ENCODE peak calls at places on chromosome 11, in seven cellular contexts. U, P, X, Y, C, E and J are unnamed samples. For H3K4me1, the result is how much of the 10 kb centered on the place peaks cover.

GRCh38 chr11:6862961-6863360 is at the start of gene OR10A2:
- DNase-seq in U (no peak), P (no peak), X (no peak), Y (no peak), C (no peak), E (no peak), J (no peak)

GRCh38 chr11:20047755-20048154 is 112.5 kb downstream of the DBX1 start:
- DNase-seq in U (no peak), P (no peak), X (no peak), Y (no peak), C (no peak), E (no peak), J (no peak)

GRCh38 chr11:112227471-112227870 is 1.2 kb downstream of the PTS start:
- DNase-seq in U (no peak), P (no peak), X (no peak), Y (no peak), C (no peak), E (no peak), J (no peak)

GRCh38 chr11:24239016-24239720 is 257.7 kb upstream of the LUZP2 start:
- DNase-seq in U (no peak), P (no peak), X (no peak), Y (no peak), C (no peak), E (peak), J (no peak)

GRCh38 chr11:133579165-133580031 is 47.1 kb upstream of the OPCML start:
- DNase-seq in U (no peak), P (no peak), X (no peak), Y (no peak), C (no peak), E (no peak), J (no peak)

GRCh38 chr11:95912902-95913560 is 10.9 kb downstream of the MTMR2 start:
- DNase-seq in U (no peak), P (no peak), X (no peak), Y (no peak), C (no peak), E (no peak), J (no peak)

GRCh38 chr11:103537904-103538502 is 428.8 kb downstream of the DYNC2H1 start:
- DNase-seq in U (no peak), P (no peak), X (no peak), Y (no peak), C (no peak), E (no peak), J (no peak)

GRCh38 chr11:106691807-106692365 is 326.4 kb downstream of the GUCY1A2 start:
- DNase-seq in U (no peak), P (no peak), X (no peak), Y (no peak), C (no peak), E (no peak), J (no peak)

GRCh38 chr11:65591939-65592814 is 3.4 kb downstream of the KCNK7 start:
- DNase-seq in U (no peak), P (peak), X (peak), Y (no peak), C (no peak), E (no peak), J (no peak)

DNA sequence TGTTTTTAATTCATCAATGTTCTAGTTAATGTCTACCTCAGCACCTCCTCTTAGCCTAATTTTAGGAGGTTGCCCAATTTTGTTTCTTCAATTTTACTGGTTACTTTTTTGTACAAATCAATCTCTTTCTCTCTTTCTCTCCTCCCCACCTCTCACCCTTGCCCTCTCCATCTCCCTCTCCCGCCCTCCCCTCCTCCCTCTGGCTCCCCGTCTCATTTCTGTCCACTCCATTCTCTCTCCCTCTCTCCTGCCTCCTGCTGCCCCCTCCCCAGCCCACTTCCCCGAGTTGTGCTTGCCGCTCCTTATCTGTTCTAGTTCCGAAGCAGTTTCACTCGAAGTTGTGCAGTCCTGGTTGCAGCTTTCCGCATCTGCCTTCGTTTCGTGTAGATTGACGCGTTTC is 40.9 kb upstream of the NNMT start:
- DNase-seq in U (no peak), P (no peak), X (no peak), Y (no peak), C (no peak), E (no peak), J (no peak)
- H3K4me1 ChIP-seq in U (under half), P (half or more), X (under half), Y (under half), C (half or more), E (under half), J (under half)

GRCh38 chr11:838441-839279 is 3.7 kb downstream of the POLR2L start:
- DNase-seq in U (no peak), P (no peak), X (peak), Y (no peak), C (no peak), E (no peak), J (no peak)

GRCh38 chr11:837189-837989 is 4.6 kb downstream of the CD151 start:
- DNase-seq in U (no peak), P (no peak), X (no peak), Y (no peak), C (no peak), E (no peak), J (no peak)

GRCh38 chr11:837990-838307 is 4.4 kb downstream of the POLR2L start:
- DNase-seq in U (no peak), P (no peak), X (no peak), Y (no peak), C (no peak), E (no peak), J (no peak)

GRCh38 chr11:839875-840617 is 2.3 kb downstream of the POLR2L start:
- DNase-seq in U (no peak), P (no peak), X (no peak), Y (no peak), C (no peak), E (no peak), J (no peak)

DNA sequence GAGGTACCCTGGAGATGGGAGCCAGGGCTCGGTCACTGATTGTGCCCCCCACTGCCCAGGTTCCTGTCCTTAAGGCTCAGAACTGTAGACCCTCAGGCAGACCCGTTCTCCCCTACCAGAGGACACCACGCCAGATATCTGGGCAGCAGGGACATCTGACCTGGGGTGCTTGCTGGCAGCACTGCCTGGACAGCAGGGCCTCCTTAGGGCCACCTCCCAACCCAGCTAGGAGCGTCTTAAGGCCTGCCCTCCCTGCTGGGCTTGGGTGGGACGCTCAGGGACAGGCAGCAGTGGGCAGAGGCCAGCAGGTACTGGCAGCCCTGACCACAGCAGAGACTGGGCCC is 3.1 kb downstream of the POLR2L start:
- DNase-seq in U (no peak), P (no peak), X (no peak), Y (no peak), C (no peak), E (no peak), J (no peak)
- H3K4me1 ChIP-seq in U (half or more), P (half or more), X (under half), Y (under half), C (under half), E (half or more), J (under half)

GRCh38 chr11:118012083-118012669 is 26.0 kb downstream of the IL10RA start:
- DNase-seq in U (peak), P (no peak), X (no peak), Y (no peak), C (no peak), E (no peak), J (no peak)
- H3K4me1 ChIP-seq in U (half or more), P (under half), X (under half), Y (under half), C (under half), E (half or more), J (under half)

DNA sequence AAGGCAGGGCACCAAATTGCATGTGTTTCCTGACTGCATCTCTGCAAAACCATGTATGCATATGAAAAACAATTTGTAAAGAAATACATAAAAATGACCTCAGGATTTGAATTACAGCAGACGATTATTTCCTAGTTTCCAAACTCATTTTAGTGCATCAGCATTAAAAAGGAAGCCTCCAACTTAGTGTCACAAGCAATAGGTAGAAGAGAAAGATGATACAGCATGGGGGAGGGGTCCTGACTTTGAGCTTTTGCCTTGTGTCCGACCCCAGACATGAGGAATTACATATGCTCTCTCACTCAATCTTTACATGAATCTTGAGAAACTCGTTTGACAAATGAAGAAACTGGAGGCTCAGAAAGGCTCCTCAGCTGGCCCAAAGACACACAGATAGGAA is 294.6 kb upstream of the NARS2 start:
- DNase-seq in U (no peak), P (no peak), X (no peak), Y (no peak), C (no peak), E (no peak), J (no peak)
- H3K4me1 ChIP-seq in U (under half), P (under half), X (under half), Y (under half), C (under half), E (under half), J (under half)